ENCODE peak calls at places on chromosomes 13 and 19, in nine cellular contexts. One of them, this sample, is unnamed.

GRCh38 chr13:73677041-73677589 is 457.1 kb downstream of the KLF12 start:
- DNase-seq in H1: no peak
- DNase-seq in uterus: no peak
- DNase-seq in esophagus squamous epithelium: no peak
- DNase-seq in hepatocyte: peak; percentile 18
- DNase-seq in thoracic aorta: no peak
- DNase-seq in endodermal cell: no peak
- DNase-seq in brain microvascular endothelial cell: peak; percentile 87
- DNase-seq in tibial nerve: no peak
- DNase-seq in this sample: no peak

GRCh38 chr13:98570929-98571372 is 6.0 kb downstream of the STK24 start:
- DNase-seq in H1: no peak
- DNase-seq in uterus: peak; percentile 35
- DNase-seq in esophagus squamous epithelium: no peak
- DNase-seq in hepatocyte: peak; percentile 49
- DNase-seq in thoracic aorta: no peak
- DNase-seq in endodermal cell: no peak
- DNase-seq in brain microvascular endothelial cell: peak; percentile 40
- DNase-seq in tibial nerve: no peak
- DNase-seq in this sample: peak; percentile 59

GRCh38 chr19:33133438-33134031 is 1.6 kb downstream of the WDR88 start:
- DNase-seq in H1: peak; percentile 53
- DNase-seq in uterus: no peak
- DNase-seq in esophagus squamous epithelium: no peak
- DNase-seq in hepatocyte: no peak
- DNase-seq in thoracic aorta: no peak
- DNase-seq in endodermal cell: peak; percentile 69
- DNase-seq in brain microvascular endothelial cell: no peak
- DNase-seq in tibial nerve: no peak
- DNase-seq in this sample: no peak

GRCh38 chr13:66492479-66492878 is 737.7 kb downstream of the PCDH9 start:
- DNase-seq in H1: no peak
- DNase-seq in uterus: no peak
- DNase-seq in esophagus squamous epithelium: no peak
- DNase-seq in hepatocyte: peak; percentile 6
- DNase-seq in thoracic aorta: no peak
- DNase-seq in endodermal cell: peak; percentile 66
- DNase-seq in brain microvascular endothelial cell: no peak
- DNase-seq in tibial nerve: no peak
- DNase-seq in this sample: no peak

GRCh38 chr19:39398297-39398864 is 7.2 kb downstream of the MED29 start:
- DNase-seq in H1: no peak
- DNase-seq in uterus: peak; percentile 60
- DNase-seq in esophagus squamous epithelium: no peak
- DNase-seq in hepatocyte: peak; percentile 82
- DNase-seq in thoracic aorta: no peak
- DNase-seq in endodermal cell: no peak
- DNase-seq in brain microvascular endothelial cell: peak; percentile 73
- DNase-seq in tibial nerve: peak; percentile 57
- DNase-seq in this sample: peak; percentile 89

GRCh38 chr13:25752957-25753540 is 298.8 kb downstream of the SHISA2 start:
- DNase-seq in H1: no peak
- DNase-seq in uterus: peak; percentile 24
- DNase-seq in esophagus squamous epithelium: no peak
- DNase-seq in hepatocyte: peak; percentile 45
- DNase-seq in thoracic aorta: peak; percentile 25
- DNase-seq in endodermal cell: no peak
- DNase-seq in brain microvascular endothelial cell: peak; percentile 87
- DNase-seq in tibial nerve: peak; percentile 14
- DNase-seq in this sample: no peak

GRCh38 chr13:33031277-33031676 is 15.1 kb downstream of the KL start:
- DNase-seq in H1: no peak
- DNase-seq in uterus: no peak
- DNase-seq in esophagus squamous epithelium: no peak
- DNase-seq in hepatocyte: no peak
- DNase-seq in thoracic aorta: no peak
- DNase-seq in endodermal cell: no peak
- DNase-seq in brain microvascular endothelial cell: no peak
- DNase-seq in tibial nerve: no peak
- DNase-seq in this sample: no peak

GRCh38 chr13:26024558-26024957 is 27.3 kb downstream of the SHISA2 start:
- DNase-seq in H1: peak; percentile 37
- DNase-seq in uterus: no peak
- DNase-seq in esophagus squamous epithelium: no peak
- DNase-seq in hepatocyte: no peak
- DNase-seq in thoracic aorta: no peak
- DNase-seq in endodermal cell: no peak
- DNase-seq in brain microvascular endothelial cell: peak; percentile 35
- DNase-seq in tibial nerve: no peak
- DNase-seq in this sample: no peak

GRCh38 chr13:99285432-99286182 is 21.6 kb downstream of the GPR183 start:
- DNase-seq in H1: no peak
- DNase-seq in uterus: peak; percentile 45
- DNase-seq in esophagus squamous epithelium: no peak
- DNase-seq in hepatocyte: no peak
- DNase-seq in thoracic aorta: no peak
- DNase-seq in endodermal cell: no peak
- DNase-seq in brain microvascular endothelial cell: no peak
- DNase-seq in tibial nerve: no peak
- DNase-seq in this sample: no peak

GRCh38 chr19:4375620-4376228 is 24.6 kb downstream of the SH3GL1 start:
- DNase-seq in H1: no peak
- DNase-seq in uterus: peak; percentile 52
- DNase-seq in esophagus squamous epithelium: no peak
- DNase-seq in hepatocyte: peak; percentile 80
- DNase-seq in thoracic aorta: no peak
- DNase-seq in endodermal cell: peak; percentile 79
- DNase-seq in brain microvascular endothelial cell: peak; percentile 59
- DNase-seq in tibial nerve: no peak
- DNase-seq in this sample: no peak
- TF ChIP-seq CTCF in H1: peak; percentile 34
- TF ChIP-seq CTCF in uterus: peak; percentile 39
- TF ChIP-seq CTCF in esophagus squamous epithelium: peak; percentile 14
- TF ChIP-seq CTCF in hepatocyte: peak; percentile 42
- TF ChIP-seq CTCF in thoracic aorta: peak; percentile 52
- TF ChIP-seq CTCF in endodermal cell: peak; percentile 70
- TF ChIP-seq CTCF in brain microvascular endothelial cell: peak; percentile 75
- TF ChIP-seq CTCF in tibial nerve: peak; percentile 29
- TF ChIP-seq CTCF in this sample: no peak

GRCh38 chr19:53883231-53883661 is 1.2 kb downstream of the PRKCG start:
- DNase-seq in H1: peak; percentile 70
- DNase-seq in uterus: no peak
- DNase-seq in esophagus squamous epithelium: no peak
- DNase-seq in hepatocyte: no peak
- DNase-seq in thoracic aorta: no peak
- DNase-seq in endodermal cell: peak; percentile 56
- DNase-seq in brain microvascular endothelial cell: no peak
- DNase-seq in tibial nerve: no peak
- DNase-seq in this sample: no peak
- H3K27me3 ChIP-seq in H1: peaks cover 3% of the 10 kb centered on the region
- H3K27me3 ChIP-seq in uterus: peaks cover 33% of the 10 kb centered on the region
- H3K27me3 ChIP-seq in esophagus squamous epithelium: peaks cover 17% of the 10 kb centered on the region
- H3K27me3 ChIP-seq in hepatocyte: peaks cover 29% of the 10 kb centered on the region
- H3K27me3 ChIP-seq in thoracic aorta: peaks cover 7% of the 10 kb centered on the region
- H3K27me3 ChIP-seq in endodermal cell: peaks cover 54% of the 10 kb centered on the region
- H3K27me3 ChIP-seq in brain microvascular endothelial cell: peaks cover 25% of the 10 kb centered on the region
- H3K27me3 ChIP-seq in tibial nerve: peaks cover 3% of the 10 kb centered on the region
- H3K27me3 ChIP-seq in this sample: peaks cover 26% of the 10 kb centered on the region

DNA sequence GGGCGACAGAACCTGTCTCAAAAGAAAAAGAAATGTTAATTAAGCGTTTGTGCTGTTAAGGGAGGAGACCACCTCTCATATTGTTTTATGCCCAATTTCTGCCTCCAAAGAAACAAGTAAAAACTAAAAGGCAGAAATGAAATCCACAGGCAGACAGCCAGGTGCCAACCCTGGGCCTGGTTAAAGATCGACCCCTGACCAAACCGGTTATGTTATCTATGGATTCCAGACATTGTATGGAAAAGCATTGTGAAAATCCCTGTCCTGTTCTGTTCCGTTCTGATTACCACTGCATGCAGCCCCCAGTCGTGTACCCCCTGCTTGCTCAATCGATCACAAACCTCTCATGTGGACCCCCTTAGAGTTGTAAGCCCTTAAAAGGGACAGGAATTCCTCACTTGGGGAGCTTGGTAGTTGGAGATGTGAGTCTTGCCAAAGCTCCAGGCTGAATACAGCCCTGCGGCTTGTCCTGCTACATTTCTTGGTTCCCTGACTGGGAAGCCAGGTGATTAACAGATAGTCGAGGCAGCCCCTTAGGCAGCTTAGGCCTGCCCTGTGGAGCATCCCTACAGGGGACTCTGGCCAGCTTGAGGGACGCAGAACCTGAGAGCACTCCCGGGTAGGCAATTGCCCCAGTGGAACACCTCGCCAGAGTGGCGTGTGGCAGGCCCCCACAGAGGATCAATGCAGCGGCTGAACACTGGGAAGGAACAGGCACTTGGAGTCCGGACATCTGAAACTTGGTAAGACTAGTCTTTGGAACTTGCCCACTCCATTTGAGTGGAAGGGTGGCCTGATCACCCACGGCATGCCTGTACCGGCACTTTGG is 748 bp upstream of the ZNF552 start:
- DNase-seq in H1: no peak
- DNase-seq in uterus: no peak
- DNase-seq in esophagus squamous epithelium: no peak
- DNase-seq in hepatocyte: no peak
- DNase-seq in thoracic aorta: no peak
- DNase-seq in endodermal cell: no peak
- DNase-seq in brain microvascular endothelial cell: no peak
- DNase-seq in tibial nerve: no peak
- DNase-seq in this sample: no peak
- H3K4me3 ChIP-seq in H1: peak overlapping the region; percentile 99
- H3K4me3 ChIP-seq in uterus: peak overlapping the region; percentile 64
- H3K4me3 ChIP-seq in esophagus squamous epithelium: peak overlapping the region; percentile 85
- H3K4me3 ChIP-seq in hepatocyte: no peak overlapping the region
- H3K4me3 ChIP-seq in thoracic aorta: peak overlapping the region; percentile 88
- H3K4me3 ChIP-seq in endodermal cell: peak overlapping the region; percentile 96
- H3K4me3 ChIP-seq in brain microvascular endothelial cell: peak overlapping the region; percentile 95
- H3K4me3 ChIP-seq in tibial nerve: peak overlapping the region; percentile 84
- H3K4me3 ChIP-seq in this sample: peak overlapping the region; percentile 82

GRCh38 chr13:111122631-111123030 is 7.5 kb downstream of the ARHGEF7 start:
- DNase-seq in H1: no peak
- DNase-seq in uterus: no peak
- DNase-seq in esophagus squamous epithelium: no peak
- DNase-seq in hepatocyte: no peak
- DNase-seq in thoracic aorta: no peak
- DNase-seq in endodermal cell: no peak
- DNase-seq in brain microvascular endothelial cell: no peak
- DNase-seq in tibial nerve: no peak
- DNase-seq in this sample: no peak
- TF ChIP-seq CTCF in H1: no peak
- TF ChIP-seq CTCF in uterus: no peak
- TF ChIP-seq CTCF in esophagus squamous epithelium: no peak
- TF ChIP-seq CTCF in hepatocyte: no peak
- TF ChIP-seq CTCF in thoracic aorta: no peak
- TF ChIP-seq CTCF in endodermal cell: no peak
- TF ChIP-seq CTCF in brain microvascular endothelial cell: no peak
- TF ChIP-seq CTCF in tibial nerve: no peak
- TF ChIP-seq CTCF in this sample: no peak

GRCh38 chr19:48393559-48394330 is at the start of gene GRIN2D:
- DNase-seq in H1: peak; percentile 73
- DNase-seq in uterus: no peak
- DNase-seq in esophagus squamous epithelium: no peak
- DNase-seq in hepatocyte: peak; percentile 64
- DNase-seq in thoracic aorta: no peak
- DNase-seq in endodermal cell: peak; percentile 84
- DNase-seq in brain microvascular endothelial cell: no peak
- DNase-seq in tibial nerve: no peak
- DNase-seq in this sample: peak; percentile 76
- H3K27me3 ChIP-seq in H1: peaks cover 36% of the 10 kb centered on the region
- H3K27me3 ChIP-seq in uterus: peaks cover 25% of the 10 kb centered on the region
- H3K27me3 ChIP-seq in esophagus squamous epithelium: peaks cover 22% of the 10 kb centered on the region
- H3K27me3 ChIP-seq in hepatocyte: peaks cover 50% of the 10 kb centered on the region
- H3K27me3 ChIP-seq in thoracic aorta: peaks cover 21% of the 10 kb centered on the region
- H3K27me3 ChIP-seq in endodermal cell: peaks cover 44% of the 10 kb centered on the region
- H3K27me3 ChIP-seq in brain microvascular endothelial cell: peaks cover 8% of the 10 kb centered on the region
- H3K27me3 ChIP-seq in tibial nerve: peaks cover 2% of the 10 kb centered on the region
- H3K27me3 ChIP-seq in this sample: peaks cover 44% of the 10 kb centered on the region

GRCh38 chr19:618247-618619 is 15.1 kb downstream of the POLRMT start:
- DNase-seq in H1: no peak
- DNase-seq in uterus: no peak
- DNase-seq in esophagus squamous epithelium: no peak
- DNase-seq in hepatocyte: no peak
- DNase-seq in thoracic aorta: no peak
- DNase-seq in endodermal cell: no peak
- DNase-seq in brain microvascular endothelial cell: no peak
- DNase-seq in tibial nerve: no peak
- DNase-seq in this sample: no peak

GRCh38 chr19:615619-616018 is 17.7 kb downstream of the POLRMT start:
- DNase-seq in H1: no peak
- DNase-seq in uterus: no peak
- DNase-seq in esophagus squamous epithelium: no peak
- DNase-seq in hepatocyte: no peak
- DNase-seq in thoracic aorta: no peak
- DNase-seq in endodermal cell: no peak
- DNase-seq in brain microvascular endothelial cell: no peak
- DNase-seq in tibial nerve: no peak
- DNase-seq in this sample: no peak

GRCh38 chr19:616732-617526 is 16.4 kb downstream of the POLRMT start:
- DNase-seq in H1: no peak
- DNase-seq in uterus: no peak
- DNase-seq in esophagus squamous epithelium: no peak
- DNase-seq in hepatocyte: no peak
- DNase-seq in thoracic aorta: no peak
- DNase-seq in endodermal cell: no peak
- DNase-seq in brain microvascular endothelial cell: no peak
- DNase-seq in tibial nerve: no peak
- DNase-seq in this sample: no peak

GRCh38 chr19:617551-618246 is 15.6 kb downstream of the POLRMT start:
- DNase-seq in H1: no peak
- DNase-seq in uterus: no peak
- DNase-seq in esophagus squamous epithelium: no peak
- DNase-seq in hepatocyte: no peak
- DNase-seq in thoracic aorta: no peak
- DNase-seq in endodermal cell: no peak
- DNase-seq in brain microvascular endothelial cell: no peak
- DNase-seq in tibial nerve: no peak
- DNase-seq in this sample: no peak

DNA sequence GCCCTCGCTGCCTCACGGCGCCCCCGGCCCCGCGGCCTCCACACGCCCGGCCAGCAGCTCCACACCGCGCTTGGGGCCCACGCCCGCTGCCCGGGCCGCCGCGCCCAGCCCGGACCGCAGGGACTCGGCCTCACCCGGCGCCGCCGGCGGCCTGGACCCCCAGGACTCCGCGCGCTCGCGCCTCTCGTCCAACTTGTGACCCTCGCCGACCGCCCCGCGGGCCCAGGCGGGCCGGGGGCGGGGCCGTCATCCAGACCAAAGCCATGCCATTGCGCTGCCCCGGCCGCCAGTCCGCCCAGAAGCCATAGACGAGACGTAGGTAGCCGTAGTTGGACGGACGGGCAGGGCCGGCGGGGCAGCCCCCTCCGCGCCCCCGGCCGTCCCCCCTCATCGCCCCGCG is 17.1 kb downstream of the POLRMT start:
- DNase-seq in H1: no peak
- DNase-seq in uterus: no peak
- DNase-seq in esophagus squamous epithelium: no peak
- DNase-seq in hepatocyte: no peak
- DNase-seq in thoracic aorta: no peak
- DNase-seq in endodermal cell: no peak
- DNase-seq in brain microvascular endothelial cell: no peak
- DNase-seq in tibial nerve: no peak
- DNase-seq in this sample: no peak
- H3K4me3 ChIP-seq in H1: no peak overlapping the region
- H3K4me3 ChIP-seq in uterus: no peak overlapping the region
- H3K4me3 ChIP-seq in esophagus squamous epithelium: no peak overlapping the region
- H3K4me3 ChIP-seq in hepatocyte: no peak overlapping the region
- H3K4me3 ChIP-seq in thoracic aorta: no peak overlapping the region
- H3K4me3 ChIP-seq in endodermal cell: no peak overlapping the region
- H3K4me3 ChIP-seq in brain microvascular endothelial cell: no peak overlapping the region
- H3K4me3 ChIP-seq in tibial nerve: no peak overlapping the region
- H3K4me3 ChIP-seq in this sample: no peak overlapping the region

GRCh38 chr19:12052571-12053169 is at the start of gene ZNF878:
- DNase-seq in H1: peak; percentile 97
- DNase-seq in uterus: peak; percentile 85
- DNase-seq in esophagus squamous epithelium: no peak
- DNase-seq in hepatocyte: peak; percentile 96
- DNase-seq in thoracic aorta: peak; percentile 70
- DNase-seq in endodermal cell: peak; percentile 98
- DNase-seq in brain microvascular endothelial cell: peak; percentile 81
- DNase-seq in tibial nerve: peak; percentile 73
- DNase-seq in this sample: peak; percentile 93
- TF ChIP-seq CTCF in H1: peak; percentile 14
- TF ChIP-seq CTCF in uterus: no peak
- TF ChIP-seq CTCF in esophagus squamous epithelium: no peak
- TF ChIP-seq CTCF in hepatocyte: no peak
- TF ChIP-seq CTCF in thoracic aorta: no peak
- TF ChIP-seq CTCF in endodermal cell: peak; percentile 67
- TF ChIP-seq CTCF in brain microvascular endothelial cell: no peak
- TF ChIP-seq CTCF in tibial nerve: no peak
- TF ChIP-seq CTCF in this sample: no peak